ENCODE peak calls at places on chromosomes 1 and 21, in six cellular contexts. R, T, K, J, C and N are unnamed samples.

GRCh38 chr1:200558866-200559459 is 61.6 kb downstream of the KIF14 start:
- DNase-seq in R (peak), T (no peak), K (peak), J (peak), C (no peak), N (no peak)

GRCh38 chr1:49229555-49229954 is 452.9 kb upstream of the BEND5 start:
- DNase-seq in R (no peak), T (no peak), K (no peak), J (peak), C (no peak), N (no peak)

GRCh38 chr1:60573121-60573520 is 499.6 kb upstream of the C1orf87 start:
- DNase-seq in R (no peak), T (no peak), K (no peak), J (no peak), C (no peak), N (no peak)

GRCh38 chr1:41850029-41850428 is 68.7 kb downstream of the HIVEP3 start:
- DNase-seq in R (no peak), T (no peak), K (no peak), J (no peak), C (no peak), N (no peak)

GRCh38 chr1:51644533-51645197 is 27.8 kb downstream of the OSBPL9 start:
- DNase-seq in R (no peak), T (no peak), K (peak), J (peak), C (no peak), N (no peak)

GRCh38 chr1:204961765-204962419 is 81.1 kb upstream of the CNTN2 start:
- DNase-seq in R (no peak), T (no peak), K (no peak), J (no peak), C (no peak), N (no peak)

GRCh38 chr1:7768583-7768982 is 2.5 kb upstream of the VAMP3 start:
- DNase-seq in R (no peak), T (no peak), K (no peak), J (no peak), C (no peak), N (no peak)

GRCh38 chr1:183472488-183473285 is at the start of gene SMG7:
- DNase-seq in R (no peak), T (peak), K (no peak), J (peak), C (peak), N (peak)

GRCh38 chr1:29516063-29516820 is 279.9 kb downstream of the PTPRU start:
- DNase-seq in R (no peak), T (no peak), K (no peak), J (no peak), C (no peak), N (peak)

GRCh38 chr21:42533963-42534355 is 20.3 kb downstream of the SLC37A1 start:
- DNase-seq in R (no peak), T (no peak), K (no peak), J (no peak), C (no peak), N (no peak)

GRCh38 chr1:93845554-93846150 is 33.4 kb downstream of the DNTTIP2 start:
- DNase-seq in R (no peak), T (peak), K (peak), J (peak), C (no peak), N (no peak)

GRCh38 chr21:34992180-34992579 is 56.9 kb downstream of the RUNX1 start:
- DNase-seq in R (no peak), T (no peak), K (no peak), J (no peak), C (no peak), N (no peak)

GRCh38 chr21:41086551-41086950 is 81.4 kb upstream of the BACE2 start:
- DNase-seq in R (no peak), T (no peak), K (no peak), J (no peak), C (no peak), N (no peak)

GRCh38 chr1:157653494-157653873 is 47.1 kb downstream of the FCRL3 start:
- DNase-seq in R (no peak), T (no peak), K (no peak), J (no peak), C (no peak), N (no peak)

GRCh38 chr1:157648317-157648716 is 50.4 kb upstream of the FCRL4 start:
- DNase-seq in R (no peak), T (no peak), K (no peak), J (no peak), C (no peak), N (no peak)

DNA sequence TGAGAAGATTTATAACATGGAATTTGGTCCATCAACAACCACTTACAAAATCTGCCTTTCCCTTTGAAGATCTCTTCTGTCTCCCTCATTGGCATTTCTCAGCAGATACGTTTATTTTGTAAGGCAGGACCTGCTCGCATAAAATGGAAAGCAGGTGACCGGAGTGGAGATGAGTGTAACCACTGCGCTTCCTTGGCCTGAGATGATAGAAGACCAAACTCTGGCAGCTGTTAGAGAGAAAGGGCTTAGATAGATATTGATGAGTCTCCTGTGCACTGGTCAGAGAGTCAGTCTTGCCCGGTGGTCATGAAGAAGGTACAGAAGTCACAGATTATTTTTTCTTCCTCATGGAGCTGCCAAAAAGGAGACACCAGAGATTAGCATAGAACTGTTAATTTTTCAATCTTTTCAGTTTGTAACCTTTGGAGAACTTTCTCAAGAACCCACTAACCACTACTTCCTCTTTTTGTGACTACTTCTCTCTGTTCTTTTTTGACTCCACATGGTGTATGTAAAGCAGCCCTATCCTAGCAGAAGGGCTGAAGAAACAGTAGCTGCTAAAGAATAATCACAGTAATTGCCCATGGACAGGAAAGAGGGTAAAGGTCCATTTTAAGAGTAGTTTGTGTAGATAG is 47.6 kb downstream of the FCRL3 start:
- DNase-seq in R (peak), T (no peak), K (no peak), J (no peak), C (no peak), N (no peak)
- TF ChIP-seq CTCF in R (no peak), T (no peak), K (no peak), J (no peak), C (no peak), N (no peak)

DNA sequence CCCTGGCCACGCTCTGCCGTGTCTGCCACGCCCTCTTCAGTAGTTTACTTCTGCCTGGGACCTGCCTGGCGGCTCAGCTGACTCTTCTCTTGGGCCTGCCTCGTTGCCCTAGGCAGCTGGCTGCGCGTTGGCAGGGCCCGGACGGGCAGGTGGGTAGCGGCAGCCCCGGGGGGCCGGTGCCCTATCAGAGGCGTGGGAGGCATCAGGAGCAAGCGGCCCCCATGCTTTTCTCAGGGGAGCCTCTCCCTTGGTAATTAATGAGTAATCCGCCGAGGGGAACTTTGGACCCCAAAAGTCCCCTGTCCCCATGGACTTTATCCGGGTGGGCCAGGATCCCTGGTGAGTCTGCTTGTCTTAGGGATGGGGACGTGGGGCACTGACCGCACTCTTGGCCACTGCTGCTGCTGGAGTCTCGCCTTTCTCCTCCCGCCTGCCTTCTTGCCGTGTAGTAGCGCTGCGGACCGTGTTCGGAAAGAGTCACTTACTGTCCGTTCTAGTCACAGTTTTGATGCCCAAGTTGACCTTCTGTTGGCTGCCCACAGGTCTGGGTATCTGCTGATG is 22.7 kb downstream of the SKI start:
- DNase-seq in R (peak), T (peak), K (no peak), J (peak), C (no peak), N (no peak)
- TF ChIP-seq CTCF in R (no peak), T (no peak), K (no peak), J (no peak), C (no peak), N (no peak)

DNA sequence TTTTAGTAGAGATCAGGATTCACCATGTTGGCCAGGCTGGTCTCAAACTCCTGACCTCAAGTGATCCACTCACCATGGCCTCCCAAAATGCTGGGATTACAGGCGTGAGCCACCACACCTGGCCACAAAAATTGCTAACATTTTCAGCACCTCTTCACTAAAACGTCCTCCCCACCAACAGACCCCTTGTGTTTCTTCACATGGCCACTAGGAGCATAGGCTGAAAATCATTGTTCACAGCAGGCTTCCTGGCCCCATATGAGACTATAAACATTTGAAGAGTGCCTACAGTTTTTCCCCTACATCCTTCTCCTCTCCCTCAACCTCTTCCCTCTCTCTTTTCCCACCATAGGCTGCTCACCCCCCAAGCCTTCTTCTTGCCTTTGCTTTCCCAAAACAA is 28.0 kb upstream of the SFPQ start:
- DNase-seq in R (peak), T (no peak), K (no peak), J (peak), C (no peak), N (no peak)
- TF ChIP-seq CTCF in R (peak), T (peak), K (peak), J (peak), C (no peak), N (peak)

GRCh38 chr1:77757616-77758015 is 2.0 kb downstream of the USP33 start:
- DNase-seq in R (no peak), T (no peak), K (peak), J (no peak), C (no peak), N (no peak)

GRCh38 chr1:77757066-77757584 is 2.5 kb downstream of the USP33 start:
- DNase-seq in R (no peak), T (no peak), K (peak), J (no peak), C (no peak), N (no peak)

GRCh38 chr1:77756052-77756754 is 3.4 kb downstream of the USP33 start:
- DNase-seq in R (no peak), T (no peak), K (no peak), J (no peak), C (no peak), N (no peak)

GRCh38 chr1:77762072-77762476 is 2.4 kb upstream of the USP33 start:
- DNase-seq in R (no peak), T (no peak), K (peak), J (peak), C (no peak), N (no peak)

DNA sequence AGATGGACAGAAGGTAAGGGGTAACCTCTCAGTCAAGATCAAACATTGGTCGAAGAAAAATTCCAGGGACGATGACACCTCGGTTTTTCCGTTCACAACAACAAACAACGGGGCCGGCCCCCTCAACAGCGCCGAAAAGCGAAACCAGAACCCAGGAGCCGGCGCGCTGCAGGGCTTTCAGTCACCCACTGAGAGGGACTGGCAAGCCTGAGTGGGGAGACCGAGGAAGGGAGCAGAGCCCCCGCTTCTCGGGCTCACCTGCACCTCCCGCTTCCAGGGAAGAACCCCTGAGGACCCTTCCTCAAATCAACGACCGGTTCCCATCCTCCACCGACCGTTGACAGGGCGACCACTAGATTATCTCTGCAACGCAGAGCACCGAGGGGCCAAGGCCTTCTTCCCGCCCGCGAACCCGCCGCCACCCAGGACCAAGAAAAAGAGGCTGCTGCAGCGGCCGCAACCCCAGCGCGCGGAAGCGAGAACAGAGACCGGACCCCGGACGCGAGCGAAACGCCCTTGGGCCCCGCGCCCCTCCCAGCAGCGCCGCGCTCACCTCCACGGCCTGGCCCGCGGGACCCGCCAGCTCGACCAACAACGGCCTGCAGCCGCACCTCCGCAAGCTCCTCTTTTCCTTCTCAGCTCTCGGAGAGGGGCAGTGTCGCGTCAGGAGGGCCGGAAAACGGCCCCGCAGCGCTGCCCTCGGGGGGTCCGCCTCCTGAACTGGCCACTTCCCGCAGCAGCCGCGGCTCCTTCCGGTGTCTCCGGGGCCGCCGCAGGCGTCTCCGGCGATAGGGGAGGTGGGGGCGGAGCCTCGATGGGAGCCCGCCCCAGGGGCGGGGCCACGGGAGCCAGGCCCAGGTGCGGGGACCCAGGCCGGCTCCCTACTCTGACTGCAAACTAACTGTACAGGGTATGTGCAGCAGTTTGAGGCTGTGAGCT is at the start of gene USP33:
- DNase-seq in R (peak), T (peak), K (peak), J (peak), C (peak), N (peak)
- TF ChIP-seq CTCF in R (no peak), T (no peak), K (no peak), J (no peak), C (no peak), N (no peak)

GRCh38 chr1:226403522-226404034 is 4.3 kb downstream of the PARP1 start:
- DNase-seq in R (peak), T (no peak), K (no peak), J (peak), C (no peak), N (no peak)
- TF ChIP-seq CTCF in R (peak), T (no peak), K (peak), J (peak), C (no peak), N (peak)

GRCh38 chr1:220908757-220909156 is 29.5 kb downstream of the HLX start:
- DNase-seq in R (peak), T (no peak), K (peak), J (peak), C (no peak), N (no peak)
- TF ChIP-seq CTCF in R (peak), T (no peak), K (peak), J (peak), C (peak), N (peak)

GRCh38 chr1:214271174-214271858 is 9.6 kb upstream of the SMYD2 start:
- DNase-seq in R (no peak), T (no peak), K (no peak), J (no peak), C (no peak), N (no peak)
- TF ChIP-seq CTCF in R (no peak), T (no peak), K (no peak), J (no peak), C (no peak), N (no peak)